ENCODE peak calls at places on chromosomes 3 and 15, in nine cellular contexts. Z, T, Y, M, J, L, S, W and K are unnamed samples.

GRCh38 chr15:25685216-25685569 is 177.9 kb downstream of the ATP10A start:
- DNase-seq in Z (no peak), T (no peak), S (no peak), L (no peak), Y (no peak), J (no peak), W (no peak), M (no peak), K (no peak)

GRCh38 chr3:47057212-47057671 is 77.8 kb downstream of the NBEAL2 start:
- DNase-seq in J (no peak), T (no peak), M (no peak), L (no peak), Y (no peak), W (no peak), S (no peak), Z (peak; percentile 10), K (no peak)

GRCh38 chr3:126523745-126524428 is at the start of gene CHST13:
- DNase-seq in Z (no peak), S (no peak), T (no peak), L (peak; percentile 67), M (peak; percentile 89), Y (no peak), J (peak; percentile 86), W (no peak), K (no peak)

GRCh38 chr3:143306419-143306818 is 186.8 kb downstream of the CHST2 start:
- DNase-seq in L (no peak), T (no peak), W (no peak), S (no peak), Z (no peak), J (peak; percentile 69), M (no peak), Y (no peak), K (no peak)

GRCh38 chr3:160381470-160381869 is 17.6 kb downstream of the IFT80 start:
- DNase-seq in Z (no peak), Y (no peak), M (no peak), S (no peak), T (no peak), J (no peak), W (no peak), L (no peak), K (no peak)

GRCh38 chr3:27943106-27943505 is 221.0 kb upstream of the EOMES start:
- DNase-seq in S (no peak), Y (no peak), M (no peak), W (no peak), Z (no peak), J (no peak), T (peak; percentile 29), L (no peak), K (no peak)

GRCh38 chr15:74050835-74051234 is 31.5 kb downstream of the GOLGA6A start:
- DNase-seq in M (no peak), S (peak; percentile 19), L (no peak), T (no peak), Y (no peak), J (no peak), W (no peak), Z (no peak), K (no peak)

GRCh38 chr3:87082806-87083440 is 92.0 kb upstream of the VGLL3 start:
- DNase-seq in T (peak; percentile 52), Y (peak; percentile 8), S (peak; percentile 25), L (no peak), Z (no peak), W (peak; percentile 20), J (no peak), M (no peak), K (peak; percentile 15)

GRCh38 chr15:20658024-20658423 is 116.4 kb upstream of the GOLGA6L6 start:
- DNase-seq in W (no peak), J (no peak), M (no peak), Z (no peak), T (no peak), L (no peak), S (no peak), Y (no peak), K (no peak)

GRCh38 chr15:36970522-36970921 is 129.8 kb downstream of the MEIS2 start:
- DNase-seq in S (no peak), Z (no peak), Y (no peak), W (no peak), M (no peak), L (no peak), J (no peak), T (no peak), K (no peak)

GRCh38 chr3:72306800-72307341 is 521.9 kb upstream of the PROK2 start:
- DNase-seq in T (no peak), M (no peak), S (peak; percentile 54), W (no peak), Y (no peak), Z (no peak), J (no peak), L (no peak), K (no peak)

GRCh38 chr3:99473321-99473751 is 165.1 kb upstream of the COL8A1 start:
- DNase-seq in Y (no peak), Z (no peak), M (no peak), J (no peak), T (no peak), S (no peak), W (no peak), L (no peak), K (no peak)

GRCh38 chr15:90203473-90203872 is 2.3 kb downstream of the SEMA4B start:
- DNase-seq in W (no peak), S (no peak), M (peak; percentile 57), Z (no peak), L (no peak), Y (no peak), J (no peak), T (no peak), K (no peak)

GRCh38 chr15:90201944-90202375 is 830 bp downstream of the SEMA4B start:
- DNase-seq in J (no peak), Y (no peak), W (no peak), M (peak; percentile 82), L (no peak), S (no peak), T (no peak), Z (no peak), K (no peak)

GRCh38 chr15:90200534-90201139 is 493 bp upstream of the SEMA4B start:
- DNase-seq in Y (no peak), W (no peak), J (no peak), L (no peak), M (no peak), S (no peak), T (no peak), Z (no peak), K (no peak)

GRCh38 chr15:90202929-90203328 is 1.8 kb downstream of the SEMA4B start:
- DNase-seq in J (no peak), T (no peak), W (no peak), Z (no peak), M (no peak), Y (no peak), S (no peak), L (no peak), K (no peak)

DNA sequence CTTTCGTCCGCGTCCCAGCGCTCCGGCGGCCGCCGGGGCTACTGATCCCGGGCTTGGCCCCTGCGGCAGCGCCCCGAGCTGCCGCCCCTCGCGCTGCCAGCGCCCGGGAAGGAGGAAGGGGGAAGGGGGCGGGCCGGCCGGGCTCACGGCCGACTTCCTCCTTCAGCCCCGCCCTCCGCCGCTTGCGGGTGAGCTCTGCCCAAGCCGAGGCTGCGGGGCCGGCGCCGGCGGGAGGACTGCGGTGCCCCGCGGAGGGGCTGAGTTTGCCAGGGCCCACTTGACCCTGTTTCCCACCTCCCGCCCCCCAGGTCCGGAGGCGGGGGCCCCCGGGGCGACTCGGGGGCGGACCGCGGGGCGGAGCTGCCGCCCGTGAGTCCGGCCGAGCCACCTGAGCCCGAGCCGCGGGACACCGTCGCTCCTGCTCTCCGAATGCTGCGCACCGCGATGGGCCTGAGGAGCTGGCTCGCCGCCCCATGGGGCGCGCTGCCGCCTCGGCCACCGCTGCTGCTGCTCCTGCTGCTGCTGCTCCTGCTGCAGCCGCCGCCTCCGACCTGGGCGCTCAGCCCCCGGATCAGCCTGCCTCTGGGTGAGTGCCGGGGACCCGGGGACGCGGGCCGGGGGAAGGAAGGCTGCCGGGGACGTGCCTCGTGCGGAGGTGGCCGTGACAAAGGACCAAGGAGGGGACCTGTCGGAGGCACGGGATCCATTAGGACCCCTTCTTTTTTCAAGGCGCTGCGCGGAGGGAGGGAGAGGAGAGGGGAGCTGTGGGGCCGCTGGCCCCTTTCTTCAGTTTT is at the start of gene SEMA4B:
- DNase-seq in M (peak; percentile 97), L (peak; percentile 85), Y (peak; percentile 97), T (no peak), W (peak; percentile 69), Z (peak; percentile 97), S (peak; percentile 58), J (peak; percentile 87), K (peak; percentile 59)
- TF ChIP-seq POLR2A in M (no peak), L (no peak), Y (no peak), T (peak; percentile 54), W (no peak), Z (peak; percentile 62), S (no peak), J (peak; percentile 68), K (peak; percentile 48)

GRCh38 chr3:194089357-194090177 is 46.4 kb upstream of the HES1 start:
- DNase-seq in J (peak; percentile 63), Z (no peak), M (peak; percentile 90), L (peak; percentile 96), T (peak; percentile 98), W (peak; percentile 94), S (peak; percentile 94), Y (peak; percentile 39), K (peak; percentile 98)
- TF ChIP-seq POLR2A in J (no peak), Z (no peak), M (no peak), L (no peak), T (peak; percentile 35), W (no peak), S (no peak), Y (no peak), K (no peak)

GRCh38 chr3:153161138-153161713 is 800 bp upstream of the RAP2B start:
- DNase-seq in M (peak; percentile 93), Y (peak; percentile 77), T (peak; percentile 99), J (peak; percentile 91), L (peak; percentile 98), W (peak; percentile 93), S (peak; percentile 96), Z (peak; percentile 79), K (peak; percentile 92)
- TF ChIP-seq POLR2A in M (no peak), Y (no peak), T (no peak), J (peak; percentile 10), L (peak; percentile 63), W (peak; percentile 13), S (peak; percentile 63), Z (no peak), K (peak; percentile 20)

GRCh38 chr3:196067439-196067838 is 14.5 kb downstream of the TFRC start:
- DNase-seq in T (no peak), L (no peak), W (no peak), Y (no peak), Z (no peak), J (no peak), S (no peak), M (no peak), K (no peak)

GRCh38 chr3:196060834-196061233 is 21.1 kb downstream of the TFRC start:
- DNase-seq in Z (no peak), Y (no peak), T (no peak), W (no peak), S (no peak), L (no peak), M (no peak), J (no peak), K (no peak)

GRCh38 chr3:196063049-196063448 is 18.8 kb downstream of the TFRC start:
- DNase-seq in J (no peak), T (no peak), Y (no peak), S (no peak), L (no peak), W (no peak), Z (no peak), M (no peak), K (no peak)

GRCh38 chr3:196064006-196064405 is 17.9 kb downstream of the TFRC start:
- DNase-seq in S (no peak), W (no peak), M (no peak), L (no peak), J (no peak), Y (no peak), T (no peak), Z (no peak), K (no peak)

GRCh38 chr3:196063456-196063855 is 18.4 kb downstream of the TFRC start:
- DNase-seq in Y (no peak), W (no peak), T (no peak), S (no peak), L (no peak), Z (no peak), J (no peak), M (no peak), K (no peak)
- TF ChIP-seq POLR2A in Y (no peak), W (no peak), T (no peak), S (no peak), L (no peak), Z (no peak), J (no peak), M (no peak), K (no peak)